ENCODE peak calls at places on chromosomes 6 and 20, in eight cellular contexts. One of them, this sample, is unnamed.

GRCh38 chr20:23782366-23782983 is 31.7 kb upstream of the CST1 start:
- DNase-seq in breast epithelium: no peak
- DNase-seq in HCT116: no peak
- DNase-seq in transverse colon: no peak
- DNase-seq in stomach: no peak
- DNase-seq in HepG2: no peak
- DNase-seq in K562: peak
- DNase-seq in GM12891: no peak
- DNase-seq in this sample: no peak

GRCh38 chr20:408843-409696 is 971 bp downstream of the RBCK1 start:
- DNase-seq in stomach: no peak
- DNase-seq in transverse colon: no peak
- DNase-seq in breast epithelium: no peak
- DNase-seq in HepG2: no peak
- DNase-seq in K562: no peak
- DNase-seq in HCT116: no peak
- DNase-seq in GM12891: no peak
- DNase-seq in this sample: no peak

GRCh38 chr6:30748851-30749540 is 4.6 kb upstream of the IER3 start:
- DNase-seq in HepG2: peak
- DNase-seq in stomach: no peak
- DNase-seq in K562: no peak
- DNase-seq in breast epithelium: peak
- DNase-seq in GM12891: no peak
- DNase-seq in HCT116: no peak
- DNase-seq in transverse colon: no peak
- DNase-seq in this sample: no peak

GRCh38 chr6:72861935-72862432 is 240.1 kb downstream of the KCNQ5 start:
- DNase-seq in breast epithelium: no peak
- DNase-seq in stomach: no peak
- DNase-seq in GM12891: no peak
- DNase-seq in K562: no peak
- DNase-seq in HCT116: no peak
- DNase-seq in transverse colon: no peak
- DNase-seq in HepG2: no peak
- DNase-seq in this sample: no peak

GRCh38 chr20:31667315-31668285 is 29.9 kb downstream of the COX4I2 start:
- DNase-seq in HepG2: no peak
- DNase-seq in GM12891: no peak
- DNase-seq in transverse colon: no peak
- DNase-seq in K562: no peak
- DNase-seq in HCT116: no peak
- DNase-seq in breast epithelium: no peak
- DNase-seq in stomach: no peak
- DNase-seq in this sample: no peak

GRCh38 chr6:16488813-16489212 is 250.4 kb downstream of the GMPR start:
- DNase-seq in HepG2: no peak
- DNase-seq in stomach: no peak
- DNase-seq in transverse colon: no peak
- DNase-seq in HCT116: no peak
- DNase-seq in GM12891: no peak
- DNase-seq in K562: no peak
- DNase-seq in breast epithelium: no peak
- DNase-seq in this sample: no peak

GRCh38 chr6:14313220-14313619 is 195.6 kb downstream of the CD83 start:
- DNase-seq in K562: no peak
- DNase-seq in HepG2: no peak
- DNase-seq in stomach: no peak
- DNase-seq in breast epithelium: no peak
- DNase-seq in GM12891: no peak
- DNase-seq in HCT116: no peak
- DNase-seq in transverse colon: no peak
- DNase-seq in this sample: no peak

GRCh38 chr20:37986873-37987601 is 46.2 kb downstream of the TTI1 start:
- DNase-seq in stomach: peak
- DNase-seq in HCT116: no peak
- DNase-seq in breast epithelium: peak
- DNase-seq in HepG2: peak
- DNase-seq in K562: no peak
- DNase-seq in GM12891: no peak
- DNase-seq in transverse colon: peak
- DNase-seq in this sample: no peak

GRCh38 chr20:60224914-60225313 is 266.7 kb downstream of the CDH26 start:
- DNase-seq in HepG2: peak
- DNase-seq in HCT116: no peak
- DNase-seq in K562: peak
- DNase-seq in stomach: no peak
- DNase-seq in GM12891: no peak
- DNase-seq in breast epithelium: no peak
- DNase-seq in transverse colon: no peak
- DNase-seq in this sample: no peak

GRCh38 chr6:40723967-40724366 is 136.8 kb upstream of the LRFN2 start:
- DNase-seq in stomach: no peak
- DNase-seq in HCT116: no peak
- DNase-seq in HepG2: no peak
- DNase-seq in transverse colon: no peak
- DNase-seq in K562: no peak
- DNase-seq in GM12891: no peak
- DNase-seq in breast epithelium: no peak
- DNase-seq in this sample: no peak

GRCh38 chr6:110491644-110492317 is 15.4 kb upstream of the SLC22A16 start:
- DNase-seq in stomach: no peak
- DNase-seq in HCT116: no peak
- DNase-seq in breast epithelium: no peak
- DNase-seq in GM12891: no peak
- DNase-seq in K562: peak
- DNase-seq in HepG2: no peak
- DNase-seq in transverse colon: no peak
- DNase-seq in this sample: no peak

GRCh38 chr6:24581084-24581669 is 64.8 kb downstream of the KIAA0319 start:
- DNase-seq in stomach: peak
- DNase-seq in GM12891: no peak
- DNase-seq in breast epithelium: peak
- DNase-seq in HCT116: peak
- DNase-seq in HepG2: peak
- DNase-seq in K562: peak
- DNase-seq in transverse colon: peak
- DNase-seq in this sample: peak

GRCh38 chr20:14556206-14556605 is 218.8 kb upstream of the FLRT3 start:
- DNase-seq in transverse colon: no peak
- DNase-seq in HCT116: no peak
- DNase-seq in GM12891: no peak
- DNase-seq in breast epithelium: no peak
- DNase-seq in HepG2: no peak
- DNase-seq in K562: no peak
- DNase-seq in stomach: no peak
- DNase-seq in this sample: no peak

GRCh38 chr6:168180548-168181011 is 101.6 kb upstream of the FRMD1 start:
- DNase-seq in transverse colon: no peak
- DNase-seq in breast epithelium: peak
- DNase-seq in HepG2: no peak
- DNase-seq in stomach: peak
- DNase-seq in HCT116: no peak
- DNase-seq in GM12891: no peak
- DNase-seq in K562: no peak
- DNase-seq in this sample: no peak

GRCh38 chr6:73234732-73235131 is 9.4 kb upstream of the KHDC1L start:
- DNase-seq in K562: no peak
- DNase-seq in breast epithelium: no peak
- DNase-seq in stomach: no peak
- DNase-seq in HCT116: no peak
- DNase-seq in GM12891: no peak
- DNase-seq in HepG2: no peak
- DNase-seq in transverse colon: no peak
- DNase-seq in this sample: no peak

GRCh38 chr20:4512891-4513550 is 208.7 kb upstream of the PRND start:
- DNase-seq in K562: no peak
- DNase-seq in HepG2: peak
- DNase-seq in stomach: no peak
- DNase-seq in HCT116: peak
- DNase-seq in GM12891: no peak
- DNase-seq in transverse colon: no peak
- DNase-seq in breast epithelium: no peak
- DNase-seq in this sample: no peak

GRCh38 chr20:16709017-16709416 is 20.8 kb upstream of the SNRPB2 start:
- DNase-seq in GM12891: peak
- DNase-seq in K562: no peak
- DNase-seq in breast epithelium: no peak
- DNase-seq in HCT116: no peak
- DNase-seq in HepG2: no peak
- DNase-seq in transverse colon: no peak
- DNase-seq in stomach: no peak
- DNase-seq in this sample: no peak

GRCh38 chr20:8646026-8646425 is 422.9 kb upstream of the PLCB4 start:
- DNase-seq in GM12891: no peak
- DNase-seq in K562: no peak
- DNase-seq in HepG2: no peak
- DNase-seq in transverse colon: no peak
- DNase-seq in stomach: no peak
- DNase-seq in HCT116: no peak
- DNase-seq in breast epithelium: no peak
- DNase-seq in this sample: no peak

GRCh38 chr6:41695825-41696224 is 39.6 kb downstream of the TFEB start:
- DNase-seq in K562: no peak
- DNase-seq in breast epithelium: no peak
- DNase-seq in HCT116: no peak
- DNase-seq in transverse colon: no peak
- DNase-seq in HepG2: no peak
- DNase-seq in GM12891: no peak
- DNase-seq in stomach: no peak
- DNase-seq in this sample: no peak

GRCh38 chr6:56688521-56688920 is 45.8 kb upstream of the DST start:
- DNase-seq in stomach: no peak
- DNase-seq in transverse colon: no peak
- DNase-seq in GM12891: no peak
- DNase-seq in K562: no peak
- DNase-seq in HCT116: no peak
- DNase-seq in breast epithelium: no peak
- DNase-seq in HepG2: no peak
- DNase-seq in this sample: no peak

DNA sequence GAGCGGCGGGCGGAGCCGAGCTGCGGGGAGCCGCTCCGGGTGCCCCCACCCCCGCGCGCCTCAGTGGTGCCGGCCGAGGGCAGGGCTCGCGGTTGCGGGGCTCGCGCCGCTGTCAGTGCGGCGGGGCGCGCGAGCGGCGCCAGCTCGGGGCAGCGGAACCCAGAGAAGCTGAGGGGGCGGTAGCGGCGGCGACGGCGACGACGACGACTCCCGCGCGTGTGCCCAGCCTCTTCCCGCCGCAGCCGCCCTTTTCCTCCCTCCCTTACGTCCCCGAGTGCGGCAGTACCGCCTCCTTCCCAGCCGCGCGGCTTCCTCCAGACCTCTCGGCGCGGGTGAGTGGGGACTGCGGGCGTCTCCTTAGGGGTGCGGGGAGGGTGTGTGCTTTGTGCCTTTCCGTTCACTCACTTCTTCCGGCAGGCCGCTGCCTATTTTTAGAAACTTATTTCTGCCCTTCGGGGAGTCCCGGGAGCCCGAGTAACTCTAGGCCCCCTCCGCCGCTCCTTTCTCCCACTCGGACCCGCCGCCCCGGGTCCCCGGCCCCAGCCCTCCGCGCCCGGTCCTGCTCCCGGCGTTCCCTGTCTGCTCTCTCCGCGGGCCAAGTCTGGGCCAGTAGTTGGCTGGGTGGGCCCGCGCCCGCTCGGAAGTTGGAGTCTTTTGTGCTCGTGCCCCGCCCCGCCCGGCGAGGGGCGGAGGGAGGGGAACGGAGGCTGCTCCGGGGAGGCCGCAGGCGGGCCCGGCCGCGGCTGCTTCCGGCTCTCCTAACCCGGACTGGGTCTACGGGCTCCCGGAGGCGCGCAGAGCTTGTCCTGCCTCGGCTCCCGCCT is at the start of gene RALY:
- DNase-seq in HCT116: peak
- DNase-seq in transverse colon: peak
- DNase-seq in breast epithelium: peak
- DNase-seq in K562: peak
- DNase-seq in GM12891: peak
- DNase-seq in stomach: peak
- DNase-seq in HepG2: peak
- DNase-seq in this sample: peak
- TF ChIP-seq POLR2AphosphoS5 in HCT116: peak
- TF ChIP-seq POLR2AphosphoS5 in transverse colon: peak
- TF ChIP-seq POLR2AphosphoS5 in breast epithelium: peak
- TF ChIP-seq POLR2AphosphoS5 in K562: peak
- TF ChIP-seq POLR2AphosphoS5 in GM12891: peak
- TF ChIP-seq POLR2AphosphoS5 in stomach: peak
- TF ChIP-seq POLR2AphosphoS5 in HepG2: peak
- TF ChIP-seq POLR2AphosphoS5 in this sample: peak

GRCh38 chr20:49862607-49863200 is 50.1 kb downstream of the SLC9A8 start:
- DNase-seq in GM12891: no peak
- DNase-seq in stomach: no peak
- DNase-seq in transverse colon: no peak
- DNase-seq in HepG2: no peak
- DNase-seq in K562: no peak
- DNase-seq in breast epithelium: no peak
- DNase-seq in HCT116: no peak
- DNase-seq in this sample: no peak
- TF ChIP-seq POLR2AphosphoS5 in GM12891: no peak
- TF ChIP-seq POLR2AphosphoS5 in stomach: no peak
- TF ChIP-seq POLR2AphosphoS5 in transverse colon: no peak
- TF ChIP-seq POLR2AphosphoS5 in HepG2: no peak
- TF ChIP-seq POLR2AphosphoS5 in K562: no peak
- TF ChIP-seq POLR2AphosphoS5 in breast epithelium: no peak
- TF ChIP-seq POLR2AphosphoS5 in HCT116: no peak
- TF ChIP-seq POLR2AphosphoS5 in this sample: no peak

GRCh38 chr20:46344488-46345162 is 36.3 kb upstream of the CDH22 start:
- DNase-seq in HepG2: no peak
- DNase-seq in GM12891: no peak
- DNase-seq in transverse colon: no peak
- DNase-seq in stomach: no peak
- DNase-seq in HCT116: no peak
- DNase-seq in breast epithelium: no peak
- DNase-seq in K562: no peak
- DNase-seq in this sample: no peak
- TF ChIP-seq POLR2AphosphoS5 in HepG2: peak
- TF ChIP-seq POLR2AphosphoS5 in GM12891: no peak
- TF ChIP-seq POLR2AphosphoS5 in transverse colon: no peak
- TF ChIP-seq POLR2AphosphoS5 in stomach: no peak
- TF ChIP-seq POLR2AphosphoS5 in HCT116: no peak
- TF ChIP-seq POLR2AphosphoS5 in breast epithelium: no peak
- TF ChIP-seq POLR2AphosphoS5 in K562: no peak
- TF ChIP-seq POLR2AphosphoS5 in this sample: no peak

DNA sequence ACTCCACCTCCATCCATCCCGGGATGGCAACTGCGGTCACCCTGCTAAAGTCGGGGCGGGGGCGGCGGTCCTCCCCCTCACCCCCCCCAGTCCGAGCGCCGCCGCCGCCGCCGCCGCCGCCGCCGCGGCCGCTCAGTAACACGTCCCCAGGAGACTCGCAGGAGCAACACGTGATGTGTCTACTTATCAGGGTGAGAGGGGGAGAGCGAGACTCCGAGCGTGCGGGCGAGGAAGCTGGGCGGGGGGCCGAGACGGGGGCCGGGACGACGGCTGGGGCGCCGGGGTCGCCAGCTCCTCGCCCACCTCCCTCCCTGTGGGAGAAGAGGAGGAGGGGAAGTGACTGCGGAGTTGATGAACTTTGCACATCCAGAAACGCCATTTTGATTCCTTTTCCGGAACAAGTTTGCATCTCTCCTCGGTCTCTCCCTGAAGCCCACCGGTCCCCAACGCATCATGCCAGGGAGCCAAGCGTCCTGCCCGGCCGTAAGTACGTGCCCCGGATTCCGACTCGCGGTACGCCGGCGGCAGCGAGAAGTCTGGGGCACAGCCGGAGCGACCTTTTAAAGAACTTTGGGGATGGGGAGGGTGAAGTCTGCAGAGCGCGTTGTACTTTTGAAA is at the start of gene RREB1:
- DNase-seq in stomach: peak
- DNase-seq in HepG2: peak
- DNase-seq in breast epithelium: peak
- DNase-seq in HCT116: peak
- DNase-seq in transverse colon: peak
- DNase-seq in K562: peak
- DNase-seq in GM12891: peak
- DNase-seq in this sample: peak
- TF ChIP-seq POLR2AphosphoS5 in stomach: peak
- TF ChIP-seq POLR2AphosphoS5 in HepG2: no peak
- TF ChIP-seq POLR2AphosphoS5 in breast epithelium: peak
- TF ChIP-seq POLR2AphosphoS5 in HCT116: peak
- TF ChIP-seq POLR2AphosphoS5 in transverse colon: peak
- TF ChIP-seq POLR2AphosphoS5 in K562: no peak
- TF ChIP-seq POLR2AphosphoS5 in GM12891: no peak
- TF ChIP-seq POLR2AphosphoS5 in this sample: peak

This sample was measured in spleen.